ENCODE peak calls at places on chromosomes 4 and X, in nine cellular contexts. J is upper lobe of right lung, F is pancreas, A is bronchial epithelial cell, S is suprapubic skin, H is PC-3, U is astrocyte, Y is stomach, E is colonic mucosa. B is an unnamed sample.

GRCh38 chr4:2696423-2696822 is 59.7 kb downstream of the TNIP2 start:
- DNase-seq in J (no peak), F (no peak), A (peak), S (no peak), H (no peak), U (no peak), Y (no peak), E (no peak), B (no peak)

GRCh38 chr4:10135252-10135651 is 18.7 kb upstream of the WDR1 start:
- DNase-seq in J (no peak), F (no peak), A (no peak), S (no peak), H (no peak), U (no peak), Y (no peak), E (no peak), B (no peak)

GRCh38 chrX:119497185-119497584 is 28.9 kb downstream of the SLC25A5 start:
- DNase-seq in J (no peak), F (no peak), A (no peak), S (no peak), H (no peak), U (no peak), Y (no peak), E (no peak), B (no peak)

GRCh38 chr4:14816592-14817273 is 185.5 kb upstream of the CPEB2 start:
- DNase-seq in J (no peak), F (no peak), A (no peak), S (no peak), H (no peak), U (no peak), Y (no peak), E (no peak), B (no peak)

GRCh38 chrX:63656871-63657580 is 128.0 kb downstream of the ARHGEF9 start:
- DNase-seq in J (no peak), F (no peak), A (peak), S (no peak), H (peak), U (peak), Y (no peak), E (no peak), B (no peak)

GRCh38 chr4:77158487-77158861 is 1.5 kb downstream of the CCNG2 start:
- DNase-seq in J (no peak), F (no peak), A (no peak), S (no peak), H (peak), U (no peak), Y (no peak), E (no peak), B (no peak)

GRCh38 chrX:130435937-130436336 is 34.1 kb downstream of the RBMX2 start:
- DNase-seq in J (no peak), F (no peak), A (no peak), S (no peak), H (no peak), U (no peak), Y (no peak), E (no peak), B (no peak)

GRCh38 chrX:74431807-74432206 is 10.5 kb downstream of the SLC16A2 start:
- DNase-seq in J (no peak), F (no peak), A (no peak), S (no peak), H (no peak), U (no peak), Y (no peak), E (no peak), B (no peak)

GRCh38 chr4:55074386-55074785 is 51.0 kb downstream of the KDR start:
- DNase-seq in J (no peak), F (no peak), A (no peak), S (no peak), H (peak), U (peak), Y (no peak), E (no peak), B (no peak)

GRCh38 chrX:83759872-83760271 is 101.1 kb upstream of the CYLC1 start:
- DNase-seq in J (no peak), F (no peak), A (peak), S (no peak), H (peak), U (no peak), Y (no peak), E (no peak), B (peak)

GRCh38 chr4:134691915-134692314 is 490.3 kb upstream of the PABPC4L start:
- DNase-seq in J (no peak), F (no peak), A (no peak), S (no peak), H (peak), U (peak), Y (no peak), E (no peak), B (no peak)

GRCh38 chrX:101999644-102000539 is 68.1 kb upstream of the ZMAT1 start:
- DNase-seq in J (no peak), F (no peak), A (no peak), S (no peak), H (no peak), U (no peak), Y (no peak), E (no peak), B (no peak)

GRCh38 chr4:93828332-93828829 is at the start of gene ATOH1:
- DNase-seq in J (peak), F (peak), A (peak), S (no peak), H (no peak), U (no peak), Y (no peak), E (peak), B (no peak)

GRCh38 chr4:164304861-164305260 is 449.1 kb upstream of the SMIM31 start:
- DNase-seq in J (no peak), F (no peak), A (peak), S (no peak), H (peak), U (peak), Y (no peak), E (no peak), B (no peak)

GRCh38 chr4:6689506-6689960 is 4.1 kb upstream of the S100P start:
- DNase-seq in J (no peak), F (no peak), A (no peak), S (no peak), H (peak), U (no peak), Y (peak), E (peak), B (no peak)

GRCh38 chr4:47510036-47510435 is 25.0 kb downstream of the ATP10D start:
- DNase-seq in J (no peak), F (no peak), A (no peak), S (no peak), H (no peak), U (no peak), Y (no peak), E (no peak), B (no peak)

GRCh38 chr4:2378408-2378807 is 40.0 kb downstream of the ZFYVE28 start:
- DNase-seq in J (no peak), F (no peak), A (no peak), S (no peak), H (no peak), U (no peak), Y (no peak), E (no peak), B (no peak)

GRCh38 chrX:70988425-70988824 is 57.5 kb upstream of the SLC7A3 start:
- DNase-seq in J (no peak), F (no peak), A (no peak), S (no peak), H (no peak), U (no peak), Y (no peak), E (no peak), B (no peak)

GRCh38 chrX:48578661-48579128 is 4.4 kb downstream of the RBM3 start:
- DNase-seq in J (no peak), F (no peak), A (no peak), S (no peak), H (no peak), U (no peak), Y (no peak), E (no peak), B (no peak)

GRCh38 chr4:6885953-6886557 is 23.6 kb upstream of the TBC1D14 start:
- DNase-seq in J (peak), F (peak), A (peak), S (no peak), H (peak), U (peak), Y (peak), E (peak), B (peak)

GRCh38 chrX:20595928-20596550 is 329.3 kb upstream of the RPS6KA3 start:
- DNase-seq in J (no peak), F (no peak), A (peak), S (no peak), H (peak), U (peak), Y (no peak), E (no peak), B (no peak)

GRCh38 chr4:8940792-8941491 is 69.3 kb upstream of the HMX1 start:
- DNase-seq in J (no peak), F (no peak), A (no peak), S (no peak), H (peak), U (no peak), Y (no peak), E (peak), B (no peak)

GRCh38 chrX:80014141-80014940 is at the start of gene TBX22:
- DNase-seq in J (no peak), F (no peak), A (no peak), S (no peak), H (no peak), U (no peak), Y (no peak), E (no peak), B (no peak)

GRCh38 chrX:43868791-43869190 is 13.5 kb downstream of the MAOB start:
- DNase-seq in J (no peak), F (no peak), A (no peak), S (no peak), H (peak), U (peak), Y (no peak), E (no peak), B (no peak)

GRCh38 chr4:35166437-35166836 is 1077.9 kb downstream of the ARAP2 start:
- DNase-seq in J (no peak), F (no peak), A (peak), S (no peak), H (peak), U (no peak), Y (no peak), E (no peak), B (no peak)

GRCh38 chrX:45518552-45518951 is 317.9 kb upstream of the DIPK2B start:
- DNase-seq in J (no peak), F (no peak), A (no peak), S (no peak), H (no peak), U (no peak), Y (no peak), E (no peak), B (no peak)

GRCh38 chrX:154730271-154730883 is 20.5 kb downstream of the GAB3 start:
- DNase-seq in J (no peak), F (no peak), A (no peak), S (peak), H (peak), U (peak), Y (no peak), E (no peak), B (peak)

GRCh38 chr4:95641571-95641970 is 92.8 kb upstream of the UNC5C start:
- DNase-seq in J (no peak), F (no peak), A (no peak), S (no peak), H (no peak), U (no peak), Y (no peak), E (no peak), B (no peak)

GRCh38 chrX:7574325-7574724 is 268.6 kb upstream of the VCX start:
- DNase-seq in J (no peak), F (no peak), A (peak), S (no peak), H (peak), U (no peak), Y (no peak), E (no peak), B (no peak)

GRCh38 chr4:26992657-26993361 is 132.2 kb downstream of the STIM2 start:
- DNase-seq in J (no peak), F (no peak), A (peak), S (no peak), H (no peak), U (peak), Y (no peak), E (no peak), B (no peak)

GRCh38 chr4:177005801-177006230 is 213.1 kb upstream of the VEGFC start:
- DNase-seq in J (no peak), F (no peak), A (peak), S (no peak), H (peak), U (peak), Y (no peak), E (no peak), B (no peak)

GRCh38 chr4:123661080-123661737 is 264.6 kb downstream of the SPRY1 start:
- DNase-seq in J (no peak), F (no peak), A (peak), S (no peak), H (peak), U (no peak), Y (no peak), E (no peak), B (no peak)

GRCh38 chrX:115972717-115973116 is 197.8 kb upstream of the AGTR2 start:
- DNase-seq in J (no peak), F (no peak), A (no peak), S (no peak), H (no peak), U (no peak), Y (no peak), E (no peak), B (no peak)

GRCh38 chrX:115966920-115967319 is 203.6 kb upstream of the AGTR2 start:
- DNase-seq in J (no peak), F (no peak), A (no peak), S (no peak), H (no peak), U (no peak), Y (no peak), E (no peak), B (no peak)

GRCh38 chrX:115970718-115971117 is 199.8 kb upstream of the AGTR2 start:
- DNase-seq in J (no peak), F (no peak), A (no peak), S (no peak), H (no peak), U (no peak), Y (no peak), E (no peak), B (no peak)

GRCh38 chrX:115968436-115969252 is 201.9 kb upstream of the AGTR2 start:
- DNase-seq in J (peak), F (peak), A (peak), S (no peak), H (no peak), U (peak), Y (no peak), E (peak), B (no peak)
- TF ChIP-seq CTCF in J (no peak), F (no peak), A (peak), S (no peak), H (no peak), U (no peak), Y (no peak), E (no peak), B (no peak)

GRCh38 chr4:87932718-87933136 is 42.8 kb upstream of the SPP1 start:
- DNase-seq in J (no peak), F (no peak), A (no peak), S (no peak), H (no peak), U (no peak), Y (no peak), E (no peak), B (no peak)
- H3K4me3 ChIP-seq in J (no peak), F (no peak), A (no peak), S (no peak), H (no peak), U (no peak), Y (no peak), E (no peak), B (no peak)

DNA sequence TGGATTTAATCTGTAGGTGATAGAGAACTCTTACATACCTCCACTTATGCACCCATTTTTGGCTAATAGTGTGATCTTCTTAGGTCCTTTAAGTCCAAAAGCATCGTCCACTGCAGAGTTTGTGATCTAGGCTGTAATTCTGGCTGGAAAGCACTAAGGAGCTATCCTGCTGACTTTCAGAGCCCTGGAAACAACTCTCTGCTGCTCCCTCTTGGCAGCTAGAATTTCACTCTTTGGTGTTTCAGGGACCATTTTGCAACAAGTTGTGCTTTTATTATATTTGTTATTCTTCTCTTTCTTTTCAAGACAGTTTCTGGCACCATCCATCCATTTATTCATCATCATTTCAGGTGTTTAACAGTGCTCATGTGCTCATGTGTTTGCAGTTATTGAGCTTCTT is 130.0 kb downstream of the RBM46 start:
- DNase-seq in J (no peak), F (no peak), A (peak), S (no peak), H (peak), U (no peak), Y (no peak), E (no peak), B (peak)
- TF ChIP-seq CTCF in J (no peak), F (no peak), A (peak), S (no peak), H (peak), U (no peak), Y (no peak), E (no peak), B (peak)

GRCh38 chr4:84530449-84530848 is 31.4 kb upstream of the NKX6-1 start:
- DNase-seq in J (no peak), F (no peak), A (no peak), S (no peak), H (no peak), U (peak), Y (no peak), E (no peak), B (no peak)
- H3K4me3 ChIP-seq in J (no peak), F (no peak), A (no peak), S (no peak), H (no peak), U (no peak), Y (no peak), E (no peak), B (no peak)

GRCh38 chr4:185144601-185145240 is 1.7 kb downstream of the SLC25A4 start:
- DNase-seq in J (no peak), F (no peak), A (no peak), S (no peak), H (no peak), U (no peak), Y (no peak), E (no peak), B (no peak)

GRCh38 chr4:185142563-185142910 is 529 bp upstream of the SLC25A4 start:
- DNase-seq in J (no peak), F (no peak), A (no peak), S (no peak), H (no peak), U (no peak), Y (no peak), E (no peak), B (no peak)

GRCh38 chr4:185141777-185142176 is 1.3 kb upstream of the SLC25A4 start:
- DNase-seq in J (no peak), F (no peak), A (no peak), S (no peak), H (no peak), U (no peak), Y (no peak), E (no peak), B (no peak)

GRCh38 chr4:185143596-185143969 is 517 bp downstream of the SLC25A4 start:
- DNase-seq in J (peak), F (peak), A (peak), S (no peak), H (peak), U (peak), Y (peak), E (peak), B (peak)

DNA sequence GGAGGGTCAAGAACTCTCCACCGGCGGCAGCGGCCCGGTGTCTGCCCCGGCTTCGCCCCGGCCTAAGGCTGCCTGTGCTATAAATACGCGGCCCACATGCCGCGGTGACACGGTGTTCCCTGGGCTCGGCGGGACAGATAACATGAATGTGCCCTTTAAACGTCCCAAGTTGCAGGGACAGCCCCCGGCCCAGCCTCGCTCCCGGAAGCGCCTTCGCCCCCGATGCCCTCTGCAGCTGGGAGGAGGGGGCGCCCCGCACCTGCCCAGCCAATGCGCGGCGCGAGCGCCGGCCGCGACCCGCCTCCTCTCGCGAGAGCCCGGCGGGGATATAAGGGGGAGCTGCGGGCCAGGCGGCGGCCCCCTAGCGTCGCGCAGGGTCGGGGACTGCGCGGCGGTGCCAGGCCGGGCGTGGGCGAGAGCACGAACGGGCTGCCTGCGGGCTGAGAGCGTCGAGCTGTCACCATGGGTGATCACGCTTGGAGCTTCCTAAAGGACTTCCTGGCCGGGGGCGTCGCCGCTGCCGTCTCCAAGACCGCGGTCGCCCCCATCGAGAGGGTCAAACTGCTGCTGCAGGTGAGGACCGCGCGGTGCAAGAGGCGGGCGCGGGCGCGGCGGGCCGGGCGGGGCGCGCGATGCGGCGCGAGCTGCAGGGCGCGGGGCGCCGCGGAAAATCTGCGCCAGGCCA is at the start of gene SLC25A4:
- DNase-seq in J (peak), F (peak), A (peak), S (peak), H (peak), U (peak), Y (peak), E (peak), B (peak)
- TF ChIP-seq CTCF in J (peak), F (peak), A (peak), S (peak), H (peak), U (no peak), Y (no peak), E (no peak), B (peak)

B was measured in LNCaP clone FGC.